ENCODE peak calls at places on chromosomes 13 and 19, in five cellular contexts. F is GM12878, S is SK-N-SH, E is K562, Z is HepG2. Y is an unnamed sample.

GRCh38 chr13:92743992-92744391 is 482.6 kb upstream of the GPC6 start:
- DNase-seq in E (no peak), Z (no peak), F (no peak), S (no peak), Y (no peak)

GRCh38 chr19:28710278-28710677 is 502.7 kb downstream of the UQCRFS1 start:
- DNase-seq in E (peak; percentile 45), Z (peak; percentile 43), F (peak; percentile 3), S (peak; percentile 24), Y (peak; percentile 34)

GRCh38 chr13:83618966-83619365 is 263.3 kb downstream of the SLITRK1 start:
- DNase-seq in F (no peak), E (no peak), S (no peak), Z (no peak), Y (peak; percentile 18)

GRCh38 chr13:93450226-93450625 is 223.6 kb downstream of the GPC6 start:
- DNase-seq in Z (no peak), E (no peak), F (no peak), S (peak; percentile 22), Y (no peak)

GRCh38 chr19:28264556-28264955 is 948.4 kb downstream of the UQCRFS1 start:
- DNase-seq in E (no peak), S (no peak), Z (no peak), F (no peak), Y (no peak)

GRCh38 chr13:29539866-29540265 is 55.6 kb downstream of the SLC7A1 start:
- DNase-seq in E (no peak), S (no peak), Z (no peak), F (no peak), Y (no peak)

GRCh38 chr13:53197424-53197823 is 168.8 kb downstream of the OLFM4 start:
- DNase-seq in F (no peak), S (peak; percentile 65), Z (no peak), E (no peak), Y (no peak)

GRCh38 chr19:28612275-28612769 is 600.6 kb downstream of the UQCRFS1 start:
- DNase-seq in Z (no peak), E (no peak), S (no peak), F (no peak), Y (no peak)

GRCh38 chr13:101019126-101019525 is 344.5 kb upstream of the TMTC4 start:
- DNase-seq in Z (no peak), E (no peak), S (no peak), F (no peak), Y (no peak)

GRCh38 chr13:111031531-111031961 is 83.6 kb upstream of the ARHGEF7 start:
- DNase-seq in F (no peak), E (no peak), Z (no peak), S (no peak), Y (no peak)

GRCh38 chr19:44757057-44757734 is 8.7 kb downstream of the BCL3 start:
- DNase-seq in S (peak; percentile 89), E (peak; percentile 69), Z (no peak), F (no peak), Y (no peak)

GRCh38 chr13:110138009-110138699 is 168.8 kb downstream of the COL4A1 start:
- DNase-seq in Z (peak; percentile 8), E (peak; percentile 23), S (peak; percentile 79), F (peak; percentile 36), Y (peak; percentile 36)

GRCh38 chr19:48147597-48148175 is 22.5 kb downstream of the LIG1 start:
- DNase-seq in S (no peak), Z (no peak), F (no peak), E (no peak), Y (no peak)

GRCh38 chr13:102970542-102970941 is 95.7 kb downstream of the SLC10A2 start:
- DNase-seq in Z (no peak), F (peak; percentile 92), S (no peak), E (no peak), Y (no peak)

GRCh38 chr13:50220938-50221337 is 205.7 kb downstream of the KCNRG start:
- DNase-seq in E (no peak), S (no peak), Z (no peak), F (no peak), Y (no peak)

GRCh38 chr19:19386373-19386869 is 19.1 kb upstream of the GATAD2A start:
- DNase-seq in E (peak; percentile 41), F (no peak), Z (no peak), S (no peak), Y (no peak)
- TF ChIP-seq ZBTB33 in E (no peak), F (no peak), Z (no peak), S (no peak), Y (no peak)

GRCh38 chr19:51259348-51260245 is 8.7 kb downstream of the SIGLECL1 start:
- DNase-seq in S (peak; percentile 48), E (peak; percentile 48), Z (peak; percentile 24), F (peak; percentile 12), Y (peak; percentile 41)
- H3K4me3 ChIP-seq in S (peak overlapping the region; percentile 27), E (no peak overlapping the region), Z (no peak overlapping the region), F (no peak overlapping the region), Y (no peak overlapping the region)

GRCh38 chr13:87942204-87942603 is 271.0 kb downstream of the SLITRK5 start:
- DNase-seq in F (no peak), S (no peak), Z (no peak), E (no peak), Y (no peak)

GRCh38 chr13:87944038-87944437 is 272.9 kb downstream of the SLITRK5 start:
- DNase-seq in E (no peak), Z (no peak), F (no peak), S (no peak), Y (no peak)

GRCh38 chr13:87941244-87941643 is 270.1 kb downstream of the SLITRK5 start:
- DNase-seq in E (no peak), Z (no peak), S (no peak), F (no peak), Y (no peak)
- TF ChIP-seq ZBTB33 in E (no peak), Z (no peak), S (no peak), F (no peak), Y (no peak)

GRCh38 chr19:7920520-7921301 is 573 bp downstream of the SNAPC2 start:
- DNase-seq in F (peak; percentile 78), S (peak; percentile 97), E (peak; percentile 96), Z (peak; percentile 77), Y (peak; percentile 89)

GRCh38 chr19:7917292-7918061 is 2.7 kb upstream of the SNAPC2 start:
- DNase-seq in F (no peak), S (peak; percentile 83), E (no peak), Z (no peak), Y (no peak)

GRCh38 chr19:7919681-7920519 is at the start of gene SNAPC2:
- DNase-seq in Z (peak; percentile 89), F (peak; percentile 70), S (peak; percentile 90), E (peak; percentile 83), Y (peak; percentile 92)

GRCh38 chr19:7916908-7917291 is 2.3 kb downstream of the TGFBR3L start:
- DNase-seq in F (no peak), E (no peak), Z (no peak), S (no peak), Y (no peak)

GRCh38 chr19:7918615-7919421 is 1.3 kb upstream of the SNAPC2 start:
- DNase-seq in E (no peak), F (no peak), S (no peak), Z (peak; percentile 81), Y (no peak)
- H3K4me3 ChIP-seq in E (peak overlapping the region; percentile 81), F (no peak overlapping the region), S (no peak overlapping the region), Z (peak overlapping the region; percentile 89), Y (peak overlapping the region; percentile 66)

DNA sequence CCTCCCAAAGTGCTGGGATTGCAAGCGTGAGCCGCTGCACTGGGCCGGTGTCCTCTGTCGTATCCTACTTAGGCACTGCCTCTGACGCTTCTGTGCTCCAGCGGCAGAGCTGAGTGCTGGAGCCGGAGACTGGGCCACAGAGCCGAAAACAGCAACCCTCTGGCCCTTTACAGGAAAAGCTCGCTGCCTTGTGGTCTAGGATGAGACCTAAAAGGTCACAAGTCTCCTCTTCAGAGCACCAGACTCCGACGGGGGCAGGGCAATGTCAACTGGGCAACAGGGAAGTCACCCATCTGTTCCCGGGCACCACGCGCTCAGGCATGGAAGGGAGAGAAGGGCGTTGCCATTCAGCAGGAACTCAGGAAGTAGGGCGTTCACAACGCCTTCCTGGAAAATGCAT is 91.7 kb downstream of the GADD45B start:
- DNase-seq in S (no peak), E (no peak), F (no peak), Z (no peak), Y (no peak)
- TF ChIP-seq ZBTB33 in S (no peak), E (no peak), F (no peak), Z (no peak), Y (no peak)

GRCh38 chr13:41973247-41973741 is 12.4 kb upstream of the VWA8 start:
- DNase-seq in E (no peak), Z (no peak), S (no peak), F (no peak), Y (no peak)
- H3K4me3 ChIP-seq in E (no peak overlapping the region), Z (peak overlapping the region; percentile 53), S (no peak overlapping the region), F (no peak overlapping the region), Y (no peak overlapping the region)